ENCODE peak calls at places on chromosomes 7 and 10, in ten cellular contexts. One of them, this sample, is unnamed.

GRCh38 chr10:59905066-59905734 is 1.2 kb downstream of the CCDC6 start:
- DNase-seq in KG1: no peak
- DNase-seq in retina: peak; percentile 69
- DNase-seq in heart right ventricle: peak; percentile 46
- DNase-seq in GM10248: peak; percentile 77
- DNase-seq in iris pigment epithelial cell: peak; percentile 26
- DNase-seq in fibroblast of lung: no peak
- DNase-seq in effector memory CD8-positive, alpha-beta T cell: no peak
- DNase-seq in BJ: no peak
- DNase-seq in GM12864: no peak
- DNase-seq in this sample: peak; percentile 84

GRCh38 chr10:30594077-30594476 is 35.5 kb downstream of the LYZL2 start:
- DNase-seq in KG1: no peak
- DNase-seq in retina: no peak
- DNase-seq in heart right ventricle: no peak
- DNase-seq in GM10248: no peak
- DNase-seq in iris pigment epithelial cell: no peak
- DNase-seq in fibroblast of lung: no peak
- DNase-seq in effector memory CD8-positive, alpha-beta T cell: no peak
- DNase-seq in BJ: no peak
- DNase-seq in GM12864: no peak
- DNase-seq in this sample: no peak

GRCh38 chr10:99366666-99367065 is 37.5 kb downstream of the CNNM1 start:
- DNase-seq in KG1: no peak
- DNase-seq in retina: no peak
- DNase-seq in heart right ventricle: no peak
- DNase-seq in GM10248: no peak
- DNase-seq in iris pigment epithelial cell: no peak
- DNase-seq in fibroblast of lung: no peak
- DNase-seq in effector memory CD8-positive, alpha-beta T cell: no peak
- DNase-seq in BJ: no peak
- DNase-seq in GM12864: no peak
- DNase-seq in this sample: no peak

GRCh38 chr10:91797874-91798735 is at the start of gene TNKS2:
- DNase-seq in KG1: peak; percentile 91
- DNase-seq in retina: peak; percentile 96
- DNase-seq in heart right ventricle: peak; percentile 94
- DNase-seq in GM10248: peak; percentile 94
- DNase-seq in iris pigment epithelial cell: peak; percentile 90
- DNase-seq in fibroblast of lung: peak; percentile 94
- DNase-seq in effector memory CD8-positive, alpha-beta T cell: peak; percentile 88
- DNase-seq in BJ: peak; percentile 61
- DNase-seq in GM12864: peak; percentile 74
- DNase-seq in this sample: peak; percentile 96

GRCh38 chr10:49008505-49009202 is 69.0 kb upstream of the LRRC18 start:
- DNase-seq in KG1: no peak
- DNase-seq in retina: no peak
- DNase-seq in heart right ventricle: no peak
- DNase-seq in GM10248: no peak
- DNase-seq in iris pigment epithelial cell: no peak
- DNase-seq in fibroblast of lung: no peak
- DNase-seq in effector memory CD8-positive, alpha-beta T cell: no peak
- DNase-seq in BJ: no peak
- DNase-seq in GM12864: no peak
- DNase-seq in this sample: no peak

GRCh38 chr7:74252893-74253292 is 1.3 kb downstream of the RFC2 start:
- DNase-seq in KG1: no peak
- DNase-seq in retina: no peak
- DNase-seq in heart right ventricle: no peak
- DNase-seq in GM10248: no peak
- DNase-seq in iris pigment epithelial cell: no peak
- DNase-seq in fibroblast of lung: no peak
- DNase-seq in effector memory CD8-positive, alpha-beta T cell: no peak
- DNase-seq in BJ: no peak
- DNase-seq in GM12864: no peak
- DNase-seq in this sample: no peak

GRCh38 chr7:94064541-94065191 is 60.5 kb upstream of the BET1 start:
- DNase-seq in KG1: no peak
- DNase-seq in retina: no peak
- DNase-seq in heart right ventricle: no peak
- DNase-seq in GM10248: no peak
- DNase-seq in iris pigment epithelial cell: peak; percentile 46
- DNase-seq in fibroblast of lung: peak; percentile 30
- DNase-seq in effector memory CD8-positive, alpha-beta T cell: no peak
- DNase-seq in BJ: no peak
- DNase-seq in GM12864: no peak
- DNase-seq in this sample: no peak

GRCh38 chr10:49523301-49523700 is 15.6 kb downstream of the ERCC6 start:
- DNase-seq in KG1: no peak
- DNase-seq in retina: no peak
- DNase-seq in heart right ventricle: no peak
- DNase-seq in GM10248: no peak
- DNase-seq in iris pigment epithelial cell: no peak
- DNase-seq in fibroblast of lung: no peak
- DNase-seq in effector memory CD8-positive, alpha-beta T cell: no peak
- DNase-seq in BJ: no peak
- DNase-seq in GM12864: no peak
- DNase-seq in this sample: no peak

GRCh38 chr7:99949645-99950228 is 20.3 kb upstream of the GJC3 start:
- DNase-seq in KG1: no peak
- DNase-seq in retina: no peak
- DNase-seq in heart right ventricle: no peak
- DNase-seq in GM10248: no peak
- DNase-seq in iris pigment epithelial cell: peak; percentile 16
- DNase-seq in fibroblast of lung: peak; percentile 24
- DNase-seq in effector memory CD8-positive, alpha-beta T cell: no peak
- DNase-seq in BJ: no peak
- DNase-seq in GM12864: no peak
- DNase-seq in this sample: no peak

GRCh38 chr7:98090116-98090515 is 16.5 kb upstream of the LMTK2 start:
- DNase-seq in KG1: no peak
- DNase-seq in retina: no peak
- DNase-seq in heart right ventricle: no peak
- DNase-seq in GM10248: no peak
- DNase-seq in iris pigment epithelial cell: no peak
- DNase-seq in fibroblast of lung: no peak
- DNase-seq in effector memory CD8-positive, alpha-beta T cell: no peak
- DNase-seq in BJ: no peak
- DNase-seq in GM12864: no peak
- DNase-seq in this sample: no peak

GRCh38 chr10:15137636-15138035 is 30.9 kb downstream of the NMT2 start:
- DNase-seq in KG1: no peak
- DNase-seq in retina: no peak
- DNase-seq in heart right ventricle: no peak
- DNase-seq in GM10248: no peak
- DNase-seq in iris pigment epithelial cell: peak; percentile 66
- DNase-seq in fibroblast of lung: peak; percentile 38
- DNase-seq in effector memory CD8-positive, alpha-beta T cell: no peak
- DNase-seq in BJ: no peak
- DNase-seq in GM12864: no peak
- DNase-seq in this sample: no peak

GRCh38 chr7:51528172-51528571 is 211.6 kb upstream of the COBL start:
- DNase-seq in KG1: no peak
- DNase-seq in retina: no peak
- DNase-seq in heart right ventricle: no peak
- DNase-seq in GM10248: no peak
- DNase-seq in iris pigment epithelial cell: no peak
- DNase-seq in fibroblast of lung: no peak
- DNase-seq in effector memory CD8-positive, alpha-beta T cell: no peak
- DNase-seq in BJ: no peak
- DNase-seq in GM12864: no peak
- DNase-seq in this sample: no peak

GRCh38 chr10:2955064-2955463 is 112.3 kb upstream of the PFKP start:
- DNase-seq in KG1: no peak
- DNase-seq in retina: no peak
- DNase-seq in heart right ventricle: no peak
- DNase-seq in GM10248: no peak
- DNase-seq in iris pigment epithelial cell: no peak
- DNase-seq in fibroblast of lung: no peak
- DNase-seq in effector memory CD8-positive, alpha-beta T cell: no peak
- DNase-seq in BJ: no peak
- DNase-seq in GM12864: no peak
- DNase-seq in this sample: no peak

GRCh38 chr10:30759423-30759822 is 129.9 kb upstream of the LYZL2 start:
- DNase-seq in KG1: no peak
- DNase-seq in retina: no peak
- DNase-seq in heart right ventricle: no peak
- DNase-seq in GM10248: no peak
- DNase-seq in iris pigment epithelial cell: peak; percentile 79
- DNase-seq in fibroblast of lung: peak; percentile 81
- DNase-seq in effector memory CD8-positive, alpha-beta T cell: no peak
- DNase-seq in BJ: no peak
- DNase-seq in GM12864: no peak
- DNase-seq in this sample: no peak

GRCh38 chr7:38187794-38188472 is 9.9 kb downstream of the STARD3NL start:
- DNase-seq in KG1: no peak
- DNase-seq in retina: no peak
- DNase-seq in heart right ventricle: no peak
- DNase-seq in GM10248: peak; percentile 46
- DNase-seq in iris pigment epithelial cell: no peak
- DNase-seq in fibroblast of lung: no peak
- DNase-seq in effector memory CD8-positive, alpha-beta T cell: no peak
- DNase-seq in BJ: no peak
- DNase-seq in GM12864: no peak
- DNase-seq in this sample: no peak

GRCh38 chr10:110413049-110413783 is 84.5 kb upstream of the DUSP5 start:
- DNase-seq in KG1: no peak
- DNase-seq in retina: no peak
- DNase-seq in heart right ventricle: no peak
- DNase-seq in GM10248: no peak
- DNase-seq in iris pigment epithelial cell: no peak
- DNase-seq in fibroblast of lung: no peak
- DNase-seq in effector memory CD8-positive, alpha-beta T cell: no peak
- DNase-seq in BJ: no peak
- DNase-seq in GM12864: no peak
- DNase-seq in this sample: no peak

GRCh38 chr7:157607218-157607617 is 270.4 kb downstream of the DNAJB6 start:
- DNase-seq in KG1: no peak
- DNase-seq in retina: no peak
- DNase-seq in heart right ventricle: no peak
- DNase-seq in GM10248: no peak
- DNase-seq in iris pigment epithelial cell: no peak
- DNase-seq in fibroblast of lung: no peak
- DNase-seq in effector memory CD8-positive, alpha-beta T cell: no peak
- DNase-seq in BJ: no peak
- DNase-seq in GM12864: no peak
- DNase-seq in this sample: no peak

GRCh38 chr10:29119374-29119773 is 169.5 kb upstream of the LYZL1 start:
- DNase-seq in KG1: no peak
- DNase-seq in retina: peak; percentile 44
- DNase-seq in heart right ventricle: peak; percentile 23
- DNase-seq in GM10248: no peak
- DNase-seq in iris pigment epithelial cell: peak; percentile 48
- DNase-seq in fibroblast of lung: no peak
- DNase-seq in effector memory CD8-positive, alpha-beta T cell: no peak
- DNase-seq in BJ: no peak
- DNase-seq in GM12864: no peak
- DNase-seq in this sample: no peak

GRCh38 chr10:97629289-97629688 is 4.0 kb downstream of the MORN4 start:
- DNase-seq in KG1: no peak
- DNase-seq in retina: no peak
- DNase-seq in heart right ventricle: no peak
- DNase-seq in GM10248: no peak
- DNase-seq in iris pigment epithelial cell: no peak
- DNase-seq in fibroblast of lung: no peak
- DNase-seq in effector memory CD8-positive, alpha-beta T cell: no peak
- DNase-seq in BJ: no peak
- DNase-seq in GM12864: no peak
- DNase-seq in this sample: no peak

GRCh38 chr10:73263948-73264347 is 11.5 kb upstream of the MRPS16 start:
- DNase-seq in KG1: no peak
- DNase-seq in retina: no peak
- DNase-seq in heart right ventricle: no peak
- DNase-seq in GM10248: no peak
- DNase-seq in iris pigment epithelial cell: peak; percentile 54
- DNase-seq in fibroblast of lung: peak; percentile 56
- DNase-seq in effector memory CD8-positive, alpha-beta T cell: no peak
- DNase-seq in BJ: no peak
- DNase-seq in GM12864: no peak
- DNase-seq in this sample: no peak

GRCh38 chr7:8149222-8149621 is 112.7 kb downstream of the ICA1 start:
- DNase-seq in KG1: no peak
- DNase-seq in retina: no peak
- DNase-seq in heart right ventricle: no peak
- DNase-seq in GM10248: no peak
- DNase-seq in iris pigment epithelial cell: no peak
- DNase-seq in fibroblast of lung: peak; percentile 9
- DNase-seq in effector memory CD8-positive, alpha-beta T cell: no peak
- DNase-seq in BJ: no peak
- DNase-seq in GM12864: no peak
- DNase-seq in this sample: no peak

GRCh38 chr10:1215862-1216575 is 159.8 kb downstream of the WDR37 start:
- DNase-seq in KG1: no peak
- DNase-seq in retina: no peak
- DNase-seq in heart right ventricle: no peak
- DNase-seq in GM10248: no peak
- DNase-seq in iris pigment epithelial cell: no peak
- DNase-seq in fibroblast of lung: no peak
- DNase-seq in effector memory CD8-positive, alpha-beta T cell: no peak
- DNase-seq in BJ: no peak
- DNase-seq in GM12864: no peak
- DNase-seq in this sample: no peak

GRCh38 chr7:12386237-12386839 is 17.3 kb downstream of the VWDE start:
- DNase-seq in KG1: no peak
- DNase-seq in retina: peak; percentile 65
- DNase-seq in heart right ventricle: no peak
- DNase-seq in GM10248: no peak
- DNase-seq in iris pigment epithelial cell: no peak
- DNase-seq in fibroblast of lung: no peak
- DNase-seq in effector memory CD8-positive, alpha-beta T cell: no peak
- DNase-seq in BJ: no peak
- DNase-seq in GM12864: no peak
- DNase-seq in this sample: no peak

GRCh38 chr7:50962962-50963374 is 180.3 kb upstream of the GRB10 start:
- DNase-seq in KG1: no peak
- DNase-seq in retina: peak; percentile 81
- DNase-seq in heart right ventricle: peak; percentile 84
- DNase-seq in GM10248: no peak
- DNase-seq in iris pigment epithelial cell: peak; percentile 40
- DNase-seq in fibroblast of lung: peak; percentile 57
- DNase-seq in effector memory CD8-positive, alpha-beta T cell: no peak
- DNase-seq in BJ: peak; percentile 8
- DNase-seq in GM12864: no peak
- DNase-seq in this sample: peak; percentile 80

GRCh38 chr7:141738592-141739013 is 445 bp downstream of the SSBP1 start:
- DNase-seq in KG1: no peak
- DNase-seq in retina: no peak
- DNase-seq in heart right ventricle: no peak
- DNase-seq in GM10248: no peak
- DNase-seq in iris pigment epithelial cell: no peak
- DNase-seq in fibroblast of lung: no peak
- DNase-seq in effector memory CD8-positive, alpha-beta T cell: no peak
- DNase-seq in BJ: no peak
- DNase-seq in GM12864: no peak
- DNase-seq in this sample: no peak

GRCh38 chr7:105003275-105003674 is 10.7 kb upstream of the KMT2E start:
- DNase-seq in KG1: no peak
- DNase-seq in retina: no peak
- DNase-seq in heart right ventricle: peak; percentile 43
- DNase-seq in GM10248: no peak
- DNase-seq in iris pigment epithelial cell: peak; percentile 83
- DNase-seq in fibroblast of lung: peak; percentile 77
- DNase-seq in effector memory CD8-positive, alpha-beta T cell: no peak
- DNase-seq in BJ: no peak
- DNase-seq in GM12864: no peak
- DNase-seq in this sample: peak; percentile 73

GRCh38 chr7:82805527-82805960 is 357.1 kb downstream of the PCLO start:
- DNase-seq in KG1: no peak
- DNase-seq in retina: no peak
- DNase-seq in heart right ventricle: no peak
- DNase-seq in GM10248: no peak
- DNase-seq in iris pigment epithelial cell: peak; percentile 94
- DNase-seq in fibroblast of lung: peak; percentile 88
- DNase-seq in effector memory CD8-positive, alpha-beta T cell: no peak
- DNase-seq in BJ: peak; percentile 60
- DNase-seq in GM12864: no peak
- DNase-seq in this sample: no peak

GRCh38 chr7:72925546-72926120 is 738 bp downstream of the POM121 start:
- DNase-seq in KG1: no peak
- DNase-seq in retina: peak; percentile 14
- DNase-seq in heart right ventricle: no peak
- DNase-seq in GM10248: peak; percentile 24
- DNase-seq in iris pigment epithelial cell: peak; percentile 8
- DNase-seq in fibroblast of lung: peak; percentile 28
- DNase-seq in effector memory CD8-positive, alpha-beta T cell: no peak
- DNase-seq in BJ: no peak
- DNase-seq in GM12864: no peak
- DNase-seq in this sample: no peak